ENCODE peak calls at places on chromosome 12, in six cellular contexts. D is GM20000; U is tibial artery; M is CD4-positive, alpha-beta T cell; C is HFFc6; V is progenitor cell of endocrine pancreas. S is an unnamed sample.

GRCh38 chr12:41188058-41188840 is at the start of gene PDZRN4:
- DNase-seq in M (no peak), V (peak), C (no peak), U (peak), D (peak), S (no peak)

GRCh38 chr12:46470039-46470627 is 97.6 kb upstream of the SLC38A2 start:
- DNase-seq in V (no peak), U (no peak), C (no peak), M (no peak), D (no peak), S (no peak)

GRCh38 chr12:122942609-122943008 is 23.7 kb downstream of the ABCB9 start:
- DNase-seq in M (no peak), C (peak), V (no peak), D (no peak), U (no peak), S (no peak)

GRCh38 chr12:17215754-17216153 is 609.8 kb upstream of the LMO3 start:
- DNase-seq in U (no peak), M (no peak), D (no peak), C (no peak), V (no peak), S (no peak)

GRCh38 chr12:14924541-14924940 is 13.8 kb downstream of the ERP27 start:
- DNase-seq in C (no peak), U (no peak), D (no peak), M (no peak), V (no peak), S (no peak)

GRCh38 chr12:27552886-27553560 is 29.0 kb downstream of the PPFIBP1 start:
- DNase-seq in C (no peak), M (no peak), V (no peak), U (no peak), D (no peak), S (no peak)

GRCh38 chr12:115811929-115812328 is 465.6 kb downstream of the MED13L start:
- DNase-seq in U (no peak), V (no peak), M (no peak), C (no peak), D (no peak), S (no peak)

GRCh38 chr12:94762259-94762942 is 112.0 kb upstream of the TMCC3 start:
- DNase-seq in U (no peak), C (no peak), V (no peak), D (peak), M (no peak), S (no peak)

GRCh38 chr12:19282133-19282532 is 152.6 kb downstream of the PLEKHA5 start:
- DNase-seq in M (no peak), D (no peak), C (no peak), V (no peak), U (no peak), S (no peak)

GRCh38 chr12:104609083-104609844 is 152.5 kb downstream of the CHST11 start:
- DNase-seq in D (no peak), C (no peak), U (no peak), M (no peak), V (no peak), S (no peak)

GRCh38 chr12:54725233-54725843 is 77.2 kb upstream of the DCD start:
- DNase-seq in C (peak), V (no peak), D (peak), U (no peak), M (no peak), S (no peak)

GRCh38 chr12:96302706-96303310 is 97.4 kb downstream of the CDK17 start:
- DNase-seq in U (no peak), D (no peak), C (no peak), M (no peak), V (no peak), S (no peak)

GRCh38 chr12:42482086-42482819 is 107.3 kb downstream of the PRICKLE1 start:
- DNase-seq in D (no peak), M (no peak), C (peak), U (no peak), V (no peak), S (no peak)

GRCh38 chr12:27667540-27667939 is 28.7 kb upstream of the REP15 start:
- DNase-seq in V (no peak), U (peak), D (no peak), C (peak), M (no peak), S (peak)

GRCh38 chr12:19546027-19546426 is 106.7 kb downstream of the AEBP2 start:
- DNase-seq in C (peak), U (peak), M (no peak), V (no peak), D (no peak), S (peak)

GRCh38 chr12:3189282-3189681 is 112.1 kb downstream of the TSPAN9 start:
- DNase-seq in C (no peak), D (no peak), U (peak), M (no peak), V (no peak), S (no peak)

GRCh38 chr12:87953257-87953860 is 75.8 kb downstream of the C12orf50 start:
- DNase-seq in V (no peak), D (peak), U (no peak), M (no peak), C (peak), S (peak)
- TF ChIP-seq CTCF in V (peak), D (peak), U (peak), M (no peak), C (peak), S (peak)

GRCh38 chr12:62472472-62472871 is 5.8 kb downstream of the MON2 start:
- DNase-seq in U (no peak), C (peak), V (no peak), M (no peak), D (no peak), S (no peak)
- TF ChIP-seq CTCF in U (no peak), C (no peak), V (no peak), M (no peak), D (no peak), S (no peak)

GRCh38 chr12:6053541-6053940 is 70.9 kb downstream of the VWF start:
- DNase-seq in C (peak), D (no peak), M (no peak), V (no peak), U (no peak), S (no peak)
- TF ChIP-seq CTCF in C (no peak), D (no peak), M (no peak), V (no peak), U (no peak), S (no peak)

GRCh38 chr12:50545213-50545612 is 40.4 kb downstream of the DIP2B start:
- DNase-seq in V (no peak), U (no peak), C (no peak), M (no peak), D (no peak), S (no peak)
- TF ChIP-seq CTCF in V (no peak), U (no peak), C (no peak), M (no peak), D (no peak), S (no peak)

GRCh38 chr12:121378736-121379135 is 21.2 kb upstream of the RNF34 start:
- DNase-seq in U (no peak), D (no peak), V (no peak), C (no peak), M (no peak), S (no peak)

GRCh38 chr12:121379945-121380344 is 20.0 kb upstream of the RNF34 start:
- DNase-seq in M (no peak), D (no peak), U (no peak), V (no peak), C (no peak), S (no peak)

GRCh38 chr12:121388421-121388981 is 11.4 kb upstream of the RNF34 start:
- DNase-seq in V (no peak), M (no peak), D (no peak), U (no peak), C (peak), S (peak)

DNA sequence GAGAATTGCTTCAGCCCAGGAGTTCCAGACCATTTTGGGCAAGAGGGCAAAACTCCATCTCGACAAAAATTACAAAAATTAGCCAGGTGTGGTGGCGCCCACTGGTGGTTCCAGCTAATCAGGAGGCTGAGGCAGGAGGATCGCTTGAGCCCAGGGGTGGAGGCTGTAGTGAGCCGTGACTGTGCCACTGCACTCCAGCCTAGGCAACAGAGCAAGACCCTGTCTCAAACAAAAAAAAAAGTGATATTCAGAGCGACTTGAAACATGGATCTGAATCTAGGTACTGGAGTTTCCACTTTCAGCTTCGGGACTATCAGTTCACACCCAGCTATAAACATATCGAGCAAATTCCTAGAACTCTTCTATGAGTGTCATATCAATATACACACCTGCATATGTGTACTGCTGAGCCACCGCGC is 16.3 kb upstream of the RNF34 start:
- DNase-seq in V (no peak), M (no peak), U (no peak), D (no peak), C (no peak), S (no peak)
- TF ChIP-seq CTCF in V (peak), M (no peak), U (no peak), D (no peak), C (peak), S (peak)